ENCODE peak calls at places on chromosomes 11 and 22, in four cellular contexts. Z, H, I and Y are unnamed samples.
A peak's percentile ranks its signal among the peaks of the same experiment; 100 is the strongest.

GRCh38 chr22:28630185-28630580 is 49.5 kb downstream of the TTC28 start:
- DNase-seq in Z (no peak), H (no peak), I (no peak), Y (no peak)

GRCh38 chr11:64959498-64959897 is 12.4 kb downstream of the MAJIN start:
- DNase-seq in Z (no peak), H (no peak), I (no peak), Y (peak; percentile 60)

GRCh38 chr11:63589000-63589399 is 25.2 kb downstream of the PLAAT3 start:
- DNase-seq in Z (no peak), H (no peak), I (no peak), Y (no peak)

GRCh38 chr11:128422576-128423370 is 164.6 kb downstream of the ETS1 start:
- DNase-seq in Z (peak; percentile 21), H (no peak), I (no peak), Y (no peak)

GRCh38 chr22:49211176-49211575 is 616.5 kb downstream of the BRD1 start:
- DNase-seq in Z (no peak), H (peak; percentile 24), I (no peak), Y (no peak)

GRCh38 chr11:83573097-83573496 is 286.9 kb upstream of the CCDC90B start:
- DNase-seq in Z (no peak), H (no peak), I (no peak), Y (peak; percentile 69)

GRCh38 chr11:60720460-60720859 is 4.1 kb upstream of the MS4A18 start:
- DNase-seq in Z (no peak), H (no peak), I (no peak), Y (no peak)

GRCh38 chr22:46007848-46008261 is 30.9 kb upstream of the WNT7B start:
- DNase-seq in Z (no peak), H (peak; percentile 96), I (no peak), Y (peak; percentile 97)

GRCh38 chr11:121655481-121656332 is 202.9 kb upstream of the SORL1-AS1 start:
- DNase-seq in Z (peak; percentile 76), H (peak; percentile 95), I (peak; percentile 73), Y (peak; percentile 78)

GRCh38 chr11:65305501-65306268 is 9.0 kb upstream of the CDC42EP2 start:
- DNase-seq in Z (no peak), H (no peak), I (no peak), Y (peak; percentile 60)

GRCh38 chr11:10413268-10413667 is 41.8 kb upstream of the AMPD3 start:
- DNase-seq in Z (peak; percentile 75), H (no peak), I (peak; percentile 62), Y (peak; percentile 50)

GRCh38 chr11:115643491-115643995 is 139.3 kb upstream of the CADM1 start:
- DNase-seq in Z (no peak), H (no peak), I (no peak), Y (no peak)

GRCh38 chr22:23875801-23876200 is 18.1 kb downstream of the SLC2A11 start:
- DNase-seq in Z (no peak), H (no peak), I (no peak), Y (no peak)

GRCh38 chr11:62953811-62954210 is 31.0 kb downstream of the SLC22A6 start:
- DNase-seq in Z (no peak), H (no peak), I (no peak), Y (no peak)

GRCh38 chr11:86524603-86525352 is 147.6 kb downstream of the ME3 start:
- DNase-seq in Z (no peak), H (no peak), I (peak; percentile 79), Y (peak; percentile 69)

GRCh38 chr11:45333506-45333971 is 47.4 kb upstream of the SYT13 start:
- DNase-seq in Z (peak; percentile 14), H (no peak), I (peak; percentile 36), Y (peak; percentile 8)

GRCh38 chr11:35006389-35007128 is 90.1 kb downstream of the PDHX start:
- DNase-seq in Z (no peak), H (no peak), I (no peak), Y (no peak)

GRCh38 chr11:71931245-71931602 is 2.4 kb downstream of the RNF121 start:
- DNase-seq in Z (no peak), H (no peak), I (no peak), Y (no peak)

GRCh38 chr11:315051-315481 is 1.2 kb downstream of the IFITM1 start:
- DNase-seq in Z (no peak), H (no peak), I (no peak), Y (no peak)

GRCh38 chr11:316031-316701 is 2.3 kb downstream of the IFITM1 start:
- DNase-seq in Z (no peak), H (peak; percentile 67), I (no peak), Y (no peak)

GRCh38 chr11:313787-314547 is at the start of gene IFITM1:
- DNase-seq in Z (no peak), H (no peak), I (no peak), Y (peak; percentile 68)

GRCh38 chr11:316891-317291 is 3.1 kb downstream of the IFITM1 start:
- DNase-seq in Z (no peak), H (no peak), I (no peak), Y (no peak)

GRCh38 chr11:315516-315994 is 1.7 kb downstream of the IFITM1 start:
- DNase-seq in Z (no peak), H (no peak), I (no peak), Y (no peak)
- H3K4me3 ChIP-seq in Z (no peak overlapping the region), H (peak overlapping the region; percentile 51), I (no peak overlapping the region), Y (no peak overlapping the region)

GRCh38 chr22:39808087-39808486 is 85.5 kb downstream of the ENTHD1 start:
- DNase-seq in Z (peak; percentile 41), H (no peak), I (peak; percentile 36), Y (peak; percentile 24)
- TF ChIP-seq CTCF in Z (peak; percentile 48), H (no peak), I (no peak), Y (peak; percentile 17)

DNA sequence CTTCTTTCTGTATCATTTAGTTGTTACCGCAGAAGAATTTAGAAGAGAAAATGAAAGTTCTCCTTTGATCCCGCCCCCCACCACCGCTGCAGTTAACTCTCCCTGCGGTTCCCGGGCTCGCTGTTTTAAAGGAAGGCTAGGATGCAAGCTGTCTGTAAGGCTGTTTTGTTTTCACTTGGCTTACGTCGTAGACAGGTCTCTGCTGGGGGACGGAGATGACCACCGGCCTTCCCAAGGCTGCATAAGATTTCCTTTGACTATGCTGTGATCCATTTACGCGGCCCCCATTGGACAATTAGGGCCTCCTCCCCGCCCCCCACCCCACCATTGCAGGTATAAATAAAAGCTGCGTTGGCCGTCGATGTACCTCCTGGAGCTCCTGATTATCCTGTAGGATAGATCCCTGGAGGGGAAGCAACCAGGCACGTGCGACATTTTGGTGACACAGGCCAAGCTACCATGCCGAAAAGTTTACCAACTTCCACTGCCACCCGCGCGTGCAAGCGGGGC is 1.4 kb upstream of the CPT1A start:
- DNase-seq in Z (no peak), H (no peak), I (no peak), Y (no peak)
- H3K4me3 ChIP-seq in Z (no peak overlapping the region), H (peak overlapping the region; percentile 95), I (no peak overlapping the region), Y (no peak overlapping the region)

DNA sequence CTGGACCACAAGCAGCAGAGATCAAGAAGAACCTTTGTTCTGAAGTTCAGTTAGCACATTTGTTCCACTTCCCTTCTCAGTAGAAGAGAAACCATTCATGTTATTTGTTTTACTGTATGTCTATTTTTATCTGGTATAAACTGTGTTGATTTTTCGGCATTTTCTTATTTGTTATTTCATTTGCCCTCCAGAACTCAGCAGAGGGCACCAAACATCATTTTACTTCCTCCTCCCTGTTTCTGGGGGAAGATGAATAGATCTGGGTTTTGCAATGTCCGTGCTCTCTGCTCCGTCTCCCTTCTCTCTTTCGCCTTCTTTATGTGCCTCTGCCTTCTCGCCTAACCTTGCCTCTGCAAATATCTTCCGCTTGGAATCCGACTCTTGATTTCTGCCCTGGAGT is 366.9 kb downstream of the NTM start:
- DNase-seq in Z (no peak), H (no peak), I (no peak), Y (peak; percentile 4)
- TF ChIP-seq CTCF in Z (no peak), H (no peak), I (no peak), Y (no peak)

DNA sequence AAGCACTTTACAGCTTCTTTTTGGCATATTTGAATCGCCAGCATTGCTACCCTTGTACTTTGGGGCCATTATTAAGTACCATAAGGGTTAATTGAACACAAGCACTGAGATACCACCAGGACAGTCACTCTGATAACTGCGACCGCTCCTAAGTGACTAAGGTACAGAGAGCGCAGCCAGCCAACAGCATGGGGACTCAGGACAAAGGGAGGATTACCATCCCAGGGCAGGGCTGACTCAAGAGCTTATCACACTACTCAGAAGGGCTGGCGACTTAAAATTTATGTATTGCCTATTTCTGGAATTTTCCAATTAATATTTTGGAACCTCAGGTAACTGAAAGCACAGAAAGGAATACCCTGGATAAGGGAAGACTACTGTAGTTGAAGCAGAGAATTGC is 479 bp downstream of the ZNF280A start:
- DNase-seq in Z (peak; percentile 19), H (no peak), I (peak; percentile 25), Y (no peak)
- H3K4me3 ChIP-seq in Z (no peak overlapping the region), H (no peak overlapping the region), I (peak overlapping the region; percentile 54), Y (no peak overlapping the region)

DNA sequence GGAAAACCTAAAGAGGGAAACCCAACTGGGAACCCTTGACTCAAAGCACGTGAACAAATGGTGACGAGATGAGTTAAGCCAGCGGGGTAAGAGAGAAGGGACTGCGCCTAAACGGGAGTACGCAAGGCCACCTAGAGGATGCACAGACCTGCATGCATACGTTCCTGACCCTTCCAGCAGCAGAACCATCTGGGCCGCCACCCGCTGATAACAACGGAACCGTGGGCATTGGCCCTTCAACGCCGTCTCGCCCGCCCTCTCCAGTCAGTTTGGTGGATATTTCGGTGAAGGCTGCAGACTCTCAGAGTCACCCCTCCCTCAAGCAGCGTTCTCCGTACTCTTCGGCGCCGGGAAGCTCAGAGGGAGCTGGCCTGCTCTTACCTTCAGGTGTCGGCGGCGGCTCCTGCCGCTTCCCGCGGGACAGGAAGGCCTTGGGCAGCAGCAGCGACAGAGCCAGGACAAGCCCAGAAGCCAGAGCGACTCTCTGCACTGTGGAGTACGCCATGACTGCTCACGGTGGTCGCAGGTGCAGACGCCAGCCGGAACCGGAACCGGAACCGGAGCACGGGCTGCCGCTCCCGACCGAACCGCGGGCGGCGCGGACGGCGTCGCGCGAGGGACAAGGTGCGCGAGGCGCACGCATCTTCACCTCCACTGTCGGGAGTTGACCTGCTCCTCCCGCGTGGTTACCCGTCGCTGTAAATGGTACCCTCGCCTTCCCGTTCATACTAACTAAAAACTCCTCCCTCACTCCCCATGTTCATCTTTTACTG is at the start of gene RIC3:
- DNase-seq in Z (peak; percentile 66), H (no peak), I (peak; percentile 29), Y (no peak)
- TF ChIP-seq CTCF in Z (peak; percentile 69), H (no peak), I (no peak), Y (no peak)